ENCODE peak calls at places on chromosome 6, in six cellular contexts. J is HCT116, H is fibroblast of lung, Z is upper lobe of left lung, A is mammary epithelial cell, K is vagina. C is an unnamed sample.

GRCh38 chr6:131378874-131379273 is 194.2 kb upstream of the ARG1 start:
- DNase-seq in J (no peak), H (no peak), Z (no peak), A (no peak), K (no peak), C (no peak)

GRCh38 chr6:164216368-164216767 is 801.9 kb downstream of the QKI start:
- DNase-seq in J (no peak), H (no peak), Z (no peak), A (no peak), K (no peak), C (no peak)

GRCh38 chr6:132209351-132209750 is 191.9 kb downstream of the MOXD1 start:
- DNase-seq in J (peak), H (no peak), Z (no peak), A (peak), K (no peak), C (no peak)

GRCh38 chr6:15561447-15562199 is 101.2 kb downstream of the DTNBP1 start:
- DNase-seq in J (no peak), H (no peak), Z (no peak), A (no peak), K (no peak), C (no peak)

GRCh38 chr6:8446391-8446790 is 11.0 kb upstream of the SLC35B3 start:
- DNase-seq in J (no peak), H (no peak), Z (no peak), A (no peak), K (no peak), C (no peak)

GRCh38 chr6:16326531-16326930 is 88.1 kb downstream of the GMPR start:
- DNase-seq in J (no peak), H (no peak), Z (no peak), A (no peak), K (no peak), C (no peak)

GRCh38 chr6:37239950-37240713 is 17.4 kb upstream of the TBC1D22B start:
- DNase-seq in J (peak), H (peak), Z (peak), A (peak), K (peak), C (peak)

GRCh38 chr6:158145940-158146339 is 22.1 kb downstream of the SERAC1 start:
- DNase-seq in J (no peak), H (no peak), Z (no peak), A (no peak), K (no peak), C (no peak)

GRCh38 chr6:71929047-71929446 is 42.7 kb downstream of the RIMS1 start:
- DNase-seq in J (no peak), H (no peak), Z (no peak), A (no peak), K (no peak), C (no peak)

GRCh38 chr6:54335871-54336270 is 27.6 kb downstream of the TINAG start:
- DNase-seq in J (peak), H (peak), Z (no peak), A (peak), K (no peak), C (no peak)

GRCh38 chr6:6315660-6316059 is 4.8 kb downstream of the F13A1 start:
- DNase-seq in J (peak), H (peak), Z (no peak), A (peak), K (no peak), C (no peak)

GRCh38 chr6:157659536-157660271 is 163.3 kb upstream of the SNX9 start:
- DNase-seq in J (no peak), H (no peak), Z (no peak), A (no peak), K (no peak), C (no peak)

GRCh38 chr6:53833147-53833546 is 38.3 kb downstream of the LRRC1 start:
- DNase-seq in J (no peak), H (no peak), Z (no peak), A (no peak), K (no peak), C (no peak)

GRCh38 chr6:123587838-123588545 is 48.8 kb downstream of the TRDN start:
- DNase-seq in J (no peak), H (no peak), Z (no peak), A (no peak), K (no peak), C (no peak)

GRCh38 chr6:97289332-97289731 is 6.3 kb upstream of the MMS22L start:
- DNase-seq in J (no peak), H (no peak), Z (no peak), A (no peak), K (no peak), C (no peak)

GRCh38 chr6:38715016-38715809 is at the start of gene DNAH8:
- DNase-seq in J (no peak), H (no peak), Z (no peak), A (no peak), K (no peak), C (no peak)

GRCh38 chr6:70413829-70414494 is 654 bp downstream of the FAM135A start:
- DNase-seq in J (no peak), H (peak), Z (no peak), A (peak), K (no peak), C (no peak)

GRCh38 chr6:128532827-128533226 is 12.4 kb upstream of the PTPRK start:
- DNase-seq in J (no peak), H (peak), Z (no peak), A (peak), K (no peak), C (no peak)

GRCh38 chr6:106981901-106982300 is 7.4 kb upstream of the CD24 start:
- DNase-seq in J (no peak), H (no peak), Z (no peak), A (no peak), K (no peak), C (no peak)

GRCh38 chr6:83193747-83194582 is 808 bp downstream of the RWDD2A start:
- DNase-seq in J (peak), H (peak), Z (peak), A (peak), K (no peak), C (peak)

GRCh38 chr6:7628479-7628878 is 38.5 kb downstream of the SNRNP48 start:
- DNase-seq in J (no peak), H (no peak), Z (no peak), A (peak), K (no peak), C (no peak)

GRCh38 chr6:97524846-97525245 is 241.8 kb upstream of the MMS22L start:
- DNase-seq in J (no peak), H (no peak), Z (no peak), A (peak), K (no peak), C (no peak)

GRCh38 chr6:117601811-117602150 is 530 bp downstream of the GOPC start:
- DNase-seq in J (no peak), H (no peak), Z (peak), A (peak), K (no peak), C (no peak)

GRCh38 chr6:88134575-88134974 is 31.6 kb downstream of the CNR1 start:
- DNase-seq in J (no peak), H (no peak), Z (no peak), A (no peak), K (no peak), C (no peak)

GRCh38 chr6:159056003-159056402 is 11.2 kb upstream of the TAGAP start:
- DNase-seq in J (no peak), H (no peak), Z (no peak), A (no peak), K (no peak), C (no peak)

GRCh38 chr6:128230267-128230989 is 290.0 kb downstream of the PTPRK start:
- DNase-seq in J (no peak), H (no peak), Z (no peak), A (no peak), K (no peak), C (no peak)

GRCh38 chr6:53065266-53066058 is at the start of gene FBXO9:
- DNase-seq in J (no peak), H (peak), Z (peak), A (no peak), K (no peak), C (peak)

GRCh38 chr6:30322527-30323501 is 3.9 kb upstream of the TRIM39 start:
- DNase-seq in J (no peak), H (peak), Z (no peak), A (no peak), K (no peak), C (no peak)

GRCh38 chr6:38261626-38262025 is 378.1 kb downstream of the BTBD9 start:
- DNase-seq in J (no peak), H (no peak), Z (no peak), A (no peak), K (no peak), C (no peak)

GRCh38 chr6:151059612-151060095 is 180.1 kb upstream of the AKAP12 start:
- DNase-seq in J (peak), H (peak), Z (no peak), A (peak), K (peak), C (no peak)

GRCh38 chr6:123509112-123509511 is 127.6 kb downstream of the TRDN start:
- DNase-seq in J (no peak), H (no peak), Z (no peak), A (no peak), K (no peak), C (no peak)

GRCh38 chr6:13247627-13248026 is 80.7 kb downstream of the TBC1D7 start:
- DNase-seq in J (no peak), H (no peak), Z (no peak), A (no peak), K (no peak), C (no peak)

GRCh38 chr6:13249817-13250216 is 78.5 kb downstream of the TBC1D7 start:
- DNase-seq in J (no peak), H (no peak), Z (no peak), A (no peak), K (no peak), C (no peak)

GRCh38 chr6:13248549-13248948 is 79.8 kb downstream of the TBC1D7 start:
- DNase-seq in J (no peak), H (no peak), Z (no peak), A (no peak), K (no peak), C (no peak)

GRCh38 chr6:13248053-13248452 is 80.3 kb downstream of the TBC1D7 start:
- DNase-seq in J (no peak), H (peak), Z (no peak), A (peak), K (no peak), C (no peak)

DNA sequence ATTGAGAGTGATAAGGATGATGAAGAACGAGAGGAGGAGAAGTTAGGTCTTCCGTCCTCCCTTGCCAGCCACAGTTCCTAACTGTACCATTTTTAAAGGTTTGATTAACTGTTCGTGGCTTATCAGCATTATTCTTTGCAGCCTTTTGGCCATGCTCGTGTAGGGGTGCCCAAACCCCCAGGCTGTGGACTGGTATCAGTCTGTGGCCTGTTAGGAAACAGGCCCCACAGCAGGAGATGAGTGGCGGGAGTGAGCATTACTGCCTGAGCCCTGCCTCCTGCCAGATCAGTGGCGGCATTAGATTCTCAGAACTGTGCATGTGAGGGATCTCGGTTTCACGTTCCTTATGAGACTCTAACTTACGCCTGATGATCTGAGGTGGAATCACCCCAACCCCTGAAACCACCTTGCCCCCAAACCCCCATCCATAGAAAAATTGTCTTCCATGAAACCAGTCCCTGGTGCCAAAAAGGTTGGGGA is 79.3 kb downstream of the TBC1D7 start:
- DNase-seq in J (no peak), H (no peak), Z (no peak), A (no peak), K (no peak), C (no peak)
- TF ChIP-seq CTCF in J (no peak), H (no peak), Z (no peak), A (no peak), K (no peak), C (no peak)

GRCh38 chr6:17470953-17471335 is 77.5 kb downstream of the CAP2 start:
- DNase-seq in J (no peak), H (peak), Z (no peak), A (no peak), K (no peak), C (no peak)
- TF ChIP-seq CTCF in J (no peak), H (peak), Z (peak), A (peak), K (no peak), C (no peak)

DNA sequence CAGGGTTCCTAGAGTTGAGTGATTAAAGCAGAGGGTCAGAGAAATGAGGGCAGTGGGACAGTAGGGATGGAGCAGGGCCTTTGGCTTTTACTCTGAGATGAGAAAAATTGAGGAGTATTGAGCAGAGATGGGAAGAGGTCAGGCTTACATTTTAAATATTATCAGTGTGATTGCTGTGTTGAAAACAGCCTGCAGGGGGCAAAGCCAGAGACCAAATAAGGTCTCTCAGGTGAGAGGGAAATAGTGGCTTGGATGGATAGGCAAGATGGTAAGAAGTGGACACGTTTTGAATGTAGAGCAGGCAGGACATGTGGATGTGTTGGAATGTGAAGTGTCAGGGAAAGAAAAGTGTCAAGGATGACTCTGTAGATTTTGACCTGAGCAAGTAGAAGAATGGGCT is 105.0 kb upstream of the MAP3K7 start:
- DNase-seq in J (no peak), H (no peak), Z (no peak), A (peak), K (no peak), C (no peak)
- TF ChIP-seq CTCF in J (no peak), H (peak), Z (no peak), A (peak), K (no peak), C (peak)

GRCh38 chr6:31476515-31477139 is 21.3 kb upstream of the MICB start:
- DNase-seq in J (no peak), H (no peak), Z (no peak), A (no peak), K (peak), C (no peak)
- TF ChIP-seq CTCF in J (no peak), H (no peak), Z (no peak), A (no peak), K (no peak), C (no peak)

DNA sequence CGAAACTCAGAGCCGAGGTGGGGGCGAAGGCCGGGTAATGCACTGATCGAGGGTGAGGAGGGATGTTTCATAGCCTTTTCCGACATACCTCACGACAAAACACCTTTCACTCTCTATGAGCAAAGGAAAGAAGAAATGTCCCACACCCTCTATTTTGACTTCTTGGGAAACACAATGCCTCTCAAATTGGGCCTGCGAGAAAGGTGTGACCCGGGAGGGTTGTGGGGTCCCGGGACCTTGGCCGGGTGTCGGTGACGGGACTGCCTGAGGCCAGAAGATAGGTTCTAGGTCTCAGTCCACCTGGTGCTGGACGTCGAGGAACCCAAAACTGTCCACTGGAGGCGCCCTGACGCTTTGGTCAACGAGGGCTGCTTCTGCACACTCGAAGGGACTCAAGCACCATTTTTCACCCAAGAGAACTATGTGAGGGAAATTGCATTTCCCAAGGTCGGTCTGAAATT is 41.1 kb upstream of the OSTM1 start:
- DNase-seq in J (peak), H (peak), Z (peak), A (peak), K (no peak), C (no peak)
- TF ChIP-seq CTCF in J (peak), H (peak), Z (peak), A (peak), K (no peak), C (peak)

DNA sequence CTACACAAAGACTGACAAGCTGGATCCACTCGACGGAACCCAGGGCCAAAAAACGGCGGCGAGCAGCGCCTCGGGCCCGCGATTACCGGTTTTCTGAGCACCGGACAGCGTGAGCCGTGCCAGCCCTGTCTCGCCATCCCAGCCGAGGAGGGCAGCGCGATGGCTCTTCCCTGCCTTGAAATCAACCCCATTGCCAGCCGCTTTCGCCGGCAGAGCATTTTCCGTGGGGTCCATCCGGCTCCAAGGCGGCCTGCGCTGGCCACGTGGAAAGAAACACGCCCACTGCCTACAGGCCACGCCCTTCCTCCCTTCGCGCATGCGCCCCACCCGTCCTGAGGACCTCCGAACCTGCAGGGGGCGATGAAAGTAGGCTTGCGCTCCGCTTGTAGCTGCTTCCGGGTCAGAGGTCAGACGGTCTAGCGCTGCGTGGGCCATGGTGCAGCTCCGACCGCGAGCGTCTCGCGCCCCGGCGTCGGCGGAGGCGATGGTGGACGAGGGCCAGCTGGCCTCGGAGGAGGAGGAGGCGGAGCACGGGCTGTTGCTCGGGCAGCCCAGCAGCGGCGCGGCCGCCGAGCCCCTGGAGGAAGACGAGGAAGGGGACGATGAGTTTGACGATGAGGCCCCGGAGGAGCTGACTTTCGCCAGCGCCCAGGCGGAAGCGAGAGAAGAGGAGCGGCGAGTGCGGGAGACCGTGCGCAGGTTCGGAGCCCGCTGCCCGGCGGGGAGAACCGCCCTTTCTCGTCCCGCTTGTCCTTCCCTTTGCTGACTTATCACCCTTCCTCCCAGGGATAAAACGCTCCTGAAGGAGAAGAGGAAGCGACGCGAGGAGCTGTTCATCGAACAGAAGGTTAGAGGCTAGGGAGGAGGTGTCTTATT is at the start of gene NOL7:
- DNase-seq in J (peak), H (peak), Z (peak), A (peak), K (peak), C (peak)
- TF ChIP-seq CTCF in J (peak), H (peak), Z (peak), A (peak), K (peak), C (peak)

DNA sequence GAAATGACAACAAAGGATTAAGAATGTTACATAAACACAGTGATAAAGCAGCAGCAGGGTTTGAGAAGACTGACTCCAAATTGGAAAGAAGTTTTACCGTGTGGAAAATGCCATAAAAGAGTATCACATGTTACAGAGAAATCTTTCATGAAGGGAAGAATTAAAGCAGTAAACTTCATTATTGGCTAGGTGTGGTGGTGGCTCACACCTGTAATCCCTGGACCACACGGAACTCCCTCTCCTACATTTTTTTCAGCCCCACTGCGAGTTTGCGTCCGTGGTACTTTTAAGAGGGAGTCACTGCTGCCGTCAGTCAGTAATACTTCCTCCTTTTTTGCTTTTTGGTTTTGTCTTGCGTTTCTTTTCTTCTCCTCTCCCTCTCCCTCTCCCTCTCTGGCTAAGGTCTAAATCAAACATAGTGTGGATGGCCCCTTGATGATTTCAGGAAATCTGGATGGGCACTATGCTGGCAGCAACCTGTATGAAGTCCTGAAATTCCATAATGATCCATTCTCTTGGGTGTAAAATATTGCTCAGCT is 112.3 kb downstream of the MAN1A1 start:
- DNase-seq in J (no peak), H (no peak), Z (no peak), A (no peak), K (no peak), C (no peak)
- TF ChIP-seq CTCF in J (no peak), H (no peak), Z (no peak), A (no peak), K (no peak), C (no peak)

DNA sequence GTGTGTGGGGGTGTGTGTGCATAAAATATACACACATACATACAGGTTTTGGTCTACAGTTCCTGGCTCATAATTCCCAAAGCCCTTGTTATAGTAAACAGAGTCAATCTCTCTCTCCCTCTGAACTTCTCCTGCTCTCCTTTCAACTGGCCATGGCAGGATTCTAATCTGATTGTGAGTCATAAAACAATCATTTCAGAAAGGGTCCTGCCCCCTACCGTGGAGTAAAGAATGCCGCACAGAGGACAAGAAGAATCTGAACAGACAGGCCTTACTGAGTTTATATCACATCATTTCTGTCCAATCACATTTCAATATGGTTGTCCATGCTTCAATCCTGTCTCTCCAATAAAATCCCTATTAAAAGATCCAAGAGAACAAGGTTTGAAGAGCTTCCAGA is 416.9 kb downstream of the FRK start:
- DNase-seq in J (peak), H (peak), Z (no peak), A (peak), K (no peak), C (no peak)
- TF ChIP-seq CTCF in J (no peak), H (peak), Z (no peak), A (peak), K (no peak), C (no peak)

C was measured in type B pancreatic cell.